ENCODE peak calls at places on chromosome X, in four cellular contexts. L is HCT116, M is H1, K is SK-N-SH. D is an unnamed sample.

GRCh38 chrX:7133036-7133412 is 14.5 kb upstream of the STS start:
- DNase-seq in L (no peak), K (no peak), M (no peak), D (no peak)

GRCh38 chrX:139508099-139508498 is 22.4 kb upstream of the F9 start:
- DNase-seq in K (no peak), M (no peak), L (no peak), D (no peak)

GRCh38 chrX:16023790-16024734 is 99.3 kb upstream of the GRPR start:
- DNase-seq in L (peak; percentile 65), M (no peak), K (no peak), D (no peak)

GRCh38 chrX:117744958-117745357 is 371.7 kb downstream of the KLHL13 start:
- DNase-seq in L (no peak), K (no peak), M (no peak), D (no peak)

GRCh38 chrX:132615396-132616131 is 126.7 kb upstream of the MBNL3 start:
- DNase-seq in K (no peak), L (peak; percentile 29), M (peak; percentile 9), D (peak; percentile 16)

GRCh38 chrX:105317117-105317516 is 96.6 kb upstream of the TEX13A start:
- DNase-seq in L (no peak), K (no peak), M (no peak), D (no peak)

GRCh38 chrX:119236599-119237525 is 777 bp downstream of the PGRMC1 start:
- DNase-seq in L (no peak), K (peak; percentile 59), M (no peak), D (no peak)

GRCh38 chrX:46730765-46731164 is 28.2 kb downstream of the SLC9A7 start:
- DNase-seq in M (no peak), L (no peak), K (no peak), D (no peak)

GRCh38 chrX:154398668-154399526 is 720 bp downstream of the RPL10 start:
- DNase-seq in L (no peak), K (peak; percentile 62), M (no peak), D (no peak)

GRCh38 chrX:14073158-14073557 is 43.5 kb upstream of the GEMIN8 start:
- DNase-seq in L (no peak), K (no peak), M (no peak), D (no peak)

GRCh38 chrX:113390531-113390930 is 549.9 kb upstream of the AMOT start:
- DNase-seq in L (no peak), K (no peak), M (no peak), D (no peak)

GRCh38 chrX:32592786-32593185 is 618.6 kb downstream of the DMD start:
- DNase-seq in K (no peak), L (no peak), M (no peak), D (no peak)

GRCh38 chrX:130680164-130681035 is 222.6 kb downstream of the ENOX2 start:
- DNase-seq in M (no peak), L (no peak), K (no peak), D (no peak)

GRCh38 chrX:6758234-6758633 is 223.3 kb upstream of the VCX3A start:
- DNase-seq in K (no peak), M (no peak), L (no peak), D (no peak)

GRCh38 chrX:17413228-17413627 is 38.2 kb downstream of the NHS start:
- DNase-seq in M (no peak), K (no peak), L (peak; percentile 32), D (no peak)

GRCh38 chrX:39725928-39726619 is 371.7 kb downstream of the BCOR start:
- DNase-seq in L (no peak), K (peak; percentile 24), M (no peak), D (no peak)

GRCh38 chrX:134364711-134365110 is 95.3 kb upstream of the HPRT1 start:
- DNase-seq in L (no peak), M (no peak), K (no peak), D (no peak)

GRCh38 chrX:307261-308111 is 11.1 kb downstream of the GTPBP6 start:
- DNase-seq in M (no peak), K (no peak), L (no peak), D (no peak)

GRCh38 chrX:52979568-52979967 is 21.2 kb upstream of the FAM156A start:
- DNase-seq in L (no peak), M (no peak), K (no peak), D (no peak)

GRCh38 chrX:103628386-103629290 is at the start of gene TCEAL1:
- DNase-seq in M (no peak), K (peak; percentile 52), L (no peak), D (peak; percentile 22)

GRCh38 chrX:74500555-74500954 is 79.3 kb downstream of the SLC16A2 start:
- DNase-seq in K (no peak), M (no peak), L (no peak), D (no peak)
- TF ChIP-seq JUND in K (no peak), M (no peak), L (no peak), D (no peak)

DNA sequence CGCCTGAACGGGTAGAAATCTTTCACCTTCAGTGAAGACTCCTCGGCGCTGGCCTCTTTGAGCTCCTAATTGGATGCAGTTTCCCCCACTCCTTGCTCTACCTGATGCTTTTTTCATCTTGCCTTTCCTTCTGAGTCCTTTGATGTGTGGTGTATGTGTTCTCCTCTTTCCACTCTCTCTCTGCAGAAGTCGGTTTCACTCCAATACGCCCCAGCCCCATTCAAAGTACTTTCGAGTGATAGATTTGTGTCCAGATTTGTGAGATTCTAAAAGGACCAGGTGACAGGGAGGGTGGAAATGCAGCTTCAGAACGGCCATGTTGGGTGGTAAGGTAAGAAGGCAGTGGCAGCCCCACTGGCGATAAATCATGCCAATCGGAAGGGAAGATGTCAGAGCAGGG is 45.6 kb downstream of the CLDN34 start:
- DNase-seq in M (no peak), L (no peak), K (no peak), D (no peak)
- TF ChIP-seq JUND in M (no peak), L (no peak), K (no peak), D (no peak)

DNA sequence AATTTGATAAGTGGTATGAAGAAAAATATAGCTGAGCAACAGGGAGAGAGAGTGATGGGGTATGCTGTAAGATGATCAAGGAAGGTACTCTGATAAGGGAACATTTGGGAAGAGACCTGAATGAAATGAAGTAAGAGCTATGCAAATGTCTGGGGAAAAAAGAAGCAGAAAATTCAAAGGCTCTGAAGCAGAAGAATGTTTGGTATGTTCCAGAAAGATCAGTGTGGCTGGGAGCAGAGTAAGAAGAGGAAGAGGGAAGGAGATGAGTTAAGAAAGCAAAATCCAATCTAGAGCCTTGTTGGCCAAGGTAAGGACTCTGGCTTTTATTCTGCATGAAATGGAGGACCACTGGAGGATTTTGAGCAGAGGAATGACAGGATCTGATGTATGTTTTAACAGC is 90.0 kb downstream of the AWAT2 start:
- DNase-seq in L (no peak), K (no peak), M (no peak), D (no peak)
- TF ChIP-seq JUND in L (no peak), K (no peak), M (no peak), D (no peak)

GRCh38 chrX:57156397-57157049 is 19.3 kb upstream of the SPIN2A start:
- DNase-seq in L (peak; percentile 13), K (no peak), M (no peak), D (peak; percentile 18)
- TF ChIP-seq JUND in L (no peak), K (no peak), M (no peak), D (no peak)